ENCODE peak calls at places on chromosome 15, in seven cellular contexts. B is left colon; K is activated gamma-delta T cell treated with Interleukin-2 at 50 U/mL for 16 hours; D is psoas muscle; J is erythroblast; M is activated T-cell treated with anti-CD3 and anti-CD28 coated beads, Interleukin-2, amount 50 U/mL, for 72 hours; A is HS-27A. S is an unnamed sample.

GRCh38 chr15:92448370-92448769 is 54.7 kb downstream of the ST8SIA2 start:
- DNase-seq in J (no peak), M (no peak), A (no peak), D (no peak), B (no peak), K (no peak), S (no peak)

GRCh38 chr15:57387644-57388076 is 11.4 kb downstream of the CGNL1 start:
- DNase-seq in D (no peak), B (no peak), A (no peak), J (no peak), K (no peak), M (no peak), S (no peak)

GRCh38 chr15:40282144-40282869 is 557 bp downstream of the ANKRD63 start:
- DNase-seq in B (no peak), K (peak; percentile 46), M (peak; percentile 74), A (no peak), D (peak; percentile 76), J (peak; percentile 65), S (peak; percentile 53)

GRCh38 chr15:91980502-91981267 is 127.2 kb downstream of the SLCO3A1 start:
- DNase-seq in B (no peak), J (no peak), K (no peak), M (no peak), D (no peak), A (no peak), S (no peak)

GRCh38 chr15:92384391-92384790 is 9.3 kb upstream of the ST8SIA2 start:
- DNase-seq in A (no peak), D (no peak), K (no peak), M (no peak), B (no peak), J (no peak), S (no peak)

GRCh38 chr15:96264801-96265515 is 65.5 kb upstream of the NR2F2 start:
- DNase-seq in J (no peak), B (no peak), K (no peak), D (no peak), A (peak; percentile 73), M (no peak), S (no peak)

GRCh38 chr15:34616613-34617012 is 33.2 kb upstream of the GOLGA8B start:
- DNase-seq in D (no peak), B (no peak), M (no peak), A (no peak), K (no peak), J (no peak), S (no peak)

GRCh38 chr15:36432162-36432561 is 147.3 kb upstream of the CDIN1 start:
- DNase-seq in M (no peak), D (no peak), B (no peak), A (no peak), J (no peak), K (no peak), S (no peak)

GRCh38 chr15:48794697-48795134 is 16.2 kb downstream of the CEP152 start:
- DNase-seq in M (no peak), B (no peak), A (no peak), D (no peak), J (peak; percentile 62), K (no peak), S (no peak)

GRCh38 chr15:35545825-35546580 is at the start of gene DPH6:
- DNase-seq in A (peak; percentile 76), D (peak; percentile 92), B (peak; percentile 83), K (peak; percentile 74), J (peak; percentile 95), M (peak; percentile 83), S (peak; percentile 90)

GRCh38 chr15:97966924-97967620 is 6.6 kb downstream of the ARRDC4 start:
- DNase-seq in J (no peak), D (no peak), K (no peak), M (no peak), A (no peak), B (no peak), S (no peak)

GRCh38 chr15:75720787-75721461 is 8.3 kb upstream of the CSPG4 start:
- DNase-seq in K (no peak), J (peak; percentile 79), D (peak; percentile 86), B (peak; percentile 85), A (peak; percentile 74), M (peak; percentile 72), S (no peak)

GRCh38 chr15:74368121-74368520 is 675 bp upstream of the CYP11A1 start:
- DNase-seq in J (no peak), D (no peak), K (no peak), M (no peak), B (no peak), A (no peak), S (peak; percentile 13)

GRCh38 chr15:64792282-64792681 is 16.9 kb upstream of the RBPMS2 start:
- DNase-seq in K (no peak), M (no peak), B (no peak), A (no peak), J (no peak), D (no peak), S (no peak)

S was measured in Peyer's patch.